ENCODE peak calls at places on chromosome 4, in four cellular contexts. K is GM12878, H is heart right ventricle, M is body of pancreas. Q is an unnamed sample. For H3K36me3 and H3K4me1, the result is how much of the 10 kb centered on the place peaks cover.

GRCh38 chr4:155604718-155605601 is 61.7 kb upstream of the GUCY1A1 start:
- DNase-seq in K (no peak), H (no peak), M (peak), Q (no peak)

GRCh38 chr4:154958121-154958520 is 177.0 kb downstream of the RBM46 start:
- DNase-seq in K (no peak), H (no peak), M (no peak), Q (no peak)

GRCh38 chr4:138522366-138522765 is 280.2 kb upstream of the SLC7A11 start:
- DNase-seq in K (no peak), H (no peak), M (no peak), Q (peak)

GRCh38 chr4:13328591-13328990 is 155.5 kb downstream of the RAB28 start:
- DNase-seq in K (no peak), H (no peak), M (no peak), Q (no peak)

GRCh38 chr4:140568507-140569306 is at the start of gene UCP1:
- DNase-seq in K (no peak), H (peak), M (peak), Q (peak)

GRCh38 chr4:74674750-74675149 is 119.6 kb downstream of the BTC start:
- DNase-seq in K (no peak), H (no peak), M (no peak), Q (no peak)

GRCh38 chr4:154329939-154330338 is 161.7 kb downstream of the DCHS2 start:
- DNase-seq in K (no peak), H (no peak), M (no peak), Q (no peak)

GRCh38 chr4:142406051-142406549 is 440.0 kb downstream of the INPP4B start:
- DNase-seq in K (peak), H (no peak), M (no peak), Q (no peak)

GRCh38 chr4:183139058-183139740 is 40.1 kb downstream of the WWC2 start:
- DNase-seq in K (no peak), H (no peak), M (no peak), Q (no peak)

DNA sequence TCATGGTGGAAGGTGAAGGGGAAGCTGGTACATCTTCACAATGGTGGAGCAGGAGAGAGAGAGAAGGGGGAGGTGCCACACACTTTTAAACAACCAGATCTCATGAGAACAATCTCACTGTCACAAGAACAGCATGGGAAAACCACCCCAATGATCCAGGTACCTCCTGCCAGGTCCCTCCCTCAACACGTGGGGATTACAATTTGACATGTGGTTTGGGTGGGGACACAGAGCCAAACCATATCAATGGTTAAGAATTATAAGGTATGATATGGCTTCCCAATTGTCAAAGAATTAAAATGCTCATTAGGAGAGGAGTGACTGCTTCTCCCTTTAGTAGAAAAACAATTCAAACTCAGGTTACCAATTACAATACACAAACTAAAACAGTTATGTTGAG is 143.3 kb downstream of the PDLIM5 start:
- DNase-seq in K (no peak), H (no peak), M (no peak), Q (no peak)
- H3K36me3 ChIP-seq in K (under half), H (under half), M (under half), Q (under half)

GRCh38 chr4:61648264-61648663 is 448.1 kb downstream of the ADGRL3 start:
- DNase-seq in K (no peak), H (no peak), M (no peak), Q (no peak)
- H3K4me1 ChIP-seq in K (under half), H (under half), M (under half), Q (under half)

GRCh38 chr4:73131281-73131680 is 61.8 kb upstream of the COX18 start:
- DNase-seq in K (no peak), H (no peak), M (no peak), Q (no peak)
- H3K36me3 ChIP-seq in K (under half), H (under half), M (under half), Q (under half)

GRCh38 chr4:150005537-150005936 is 72.7 kb upstream of the DCLK2 start:
- DNase-seq in K (no peak), H (no peak), M (no peak), Q (no peak)
- H3K4me1 ChIP-seq in K (under half), H (under half), M (under half), Q (under half)

GRCh38 chr4:7016086-7016485 is 27.1 kb upstream of the TADA2B start:
- DNase-seq in K (no peak), H (no peak), M (no peak), Q (no peak)
- H3K36me3 ChIP-seq in K (under half), H (under half), M (under half), Q (under half)

DNA sequence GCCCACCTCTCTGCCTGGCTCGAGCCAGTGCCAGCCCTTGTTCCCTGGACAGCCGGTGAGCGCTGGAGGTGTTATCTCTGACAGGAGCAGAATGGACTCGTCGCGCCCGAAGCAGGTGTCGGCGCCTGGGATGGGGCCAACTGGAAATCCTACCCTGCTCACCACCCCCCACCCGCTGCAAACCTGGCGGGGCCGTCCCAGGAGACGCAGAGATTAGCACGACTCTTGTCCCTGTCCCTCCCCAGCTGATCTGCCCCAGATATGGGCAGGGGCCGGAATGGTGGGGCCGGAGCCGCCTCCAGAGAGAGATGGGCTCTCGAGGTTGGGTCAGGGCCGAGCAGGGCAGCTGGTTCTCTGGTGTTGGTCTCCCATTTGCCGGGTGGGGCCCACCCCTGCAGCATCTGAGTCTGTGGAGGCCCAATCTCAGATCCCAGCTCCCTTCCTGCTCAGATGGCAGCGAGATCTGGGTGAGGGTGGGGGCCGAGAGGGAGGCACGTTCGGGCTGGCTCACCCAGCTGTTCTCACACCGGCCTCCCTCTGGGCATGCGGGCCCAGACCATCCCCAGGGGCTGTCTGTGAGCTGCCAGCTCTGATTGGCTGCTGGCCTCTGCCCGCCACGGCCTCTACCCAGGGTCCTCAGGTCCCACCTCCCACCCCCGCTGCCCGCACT is 20.1 kb upstream of the FGFR3 start:
- DNase-seq in K (no peak), H (no peak), M (peak), Q (no peak)
- H3K4me1 ChIP-seq in K (under half), H (under half), M (half or more), Q (under half)

GRCh38 chr4:25844957-25845712 is 17.7 kb downstream of the SEL1L3 start:
- DNase-seq in K (no peak), H (no peak), M (no peak), Q (no peak)
- H3K36me3 ChIP-seq in K (under half), H (under half), M (under half), Q (under half)